ENCODE peak calls at places on chromosomes 3 and 15, in six cellular contexts. Q is K562, B is BJ, Y is IMR-90, X is GM23248, T is ovary. L is an unnamed sample.
A peak's percentile ranks its signal among the peaks of the same experiment; 100 is the strongest.

GRCh38 chr3:162719684-162720341 is 1223.2 kb downstream of the OTOL1 start:
- DNase-seq in Y (peak; percentile 97), T (no peak), Q (no peak), X (peak; percentile 97), B (peak; percentile 60), L (no peak)

GRCh38 chr3:25456723-25457122 is 28.7 kb downstream of the RARB start:
- DNase-seq in B (no peak), X (no peak), Y (no peak), Q (no peak), T (no peak), L (no peak)

GRCh38 chr3:48567090-48567489 is 3.5 kb upstream of the UCN2 start:
- DNase-seq in Q (no peak), B (no peak), X (no peak), Y (no peak), T (no peak), L (no peak)

GRCh38 chr15:86568378-86568777 is 488.7 kb downstream of the AGBL1 start:
- DNase-seq in Y (no peak), Q (no peak), T (no peak), X (no peak), B (no peak), L (no peak)

GRCh38 chr15:26690778-26691177 is 82.1 kb downstream of the GABRB3 start:
- DNase-seq in T (no peak), Q (no peak), X (no peak), Y (no peak), B (no peak), L (no peak)

GRCh38 chr3:10196389-10197052 is 31.8 kb downstream of the IRAK2 start:
- DNase-seq in T (no peak), Q (peak; percentile 28), B (no peak), Y (peak; percentile 90), X (peak; percentile 97), L (peak; percentile 60)

GRCh38 chr15:32861741-32862140 is 143.9 kb downstream of the GREM1 start:
- DNase-seq in Y (peak; percentile 73), T (peak; percentile 50), X (peak; percentile 88), B (peak; percentile 69), Q (no peak), L (no peak)

GRCh38 chr3:188801393-188801792 is 370.4 kb upstream of the TPRG1 start:
- DNase-seq in Q (no peak), Y (peak; percentile 29), B (no peak), T (no peak), X (peak; percentile 37), L (no peak)

GRCh38 chr3:16148783-16149182 is 25.7 kb upstream of the GALNT15 start:
- DNase-seq in Y (peak; percentile 94), Q (no peak), T (peak; percentile 82), X (peak; percentile 95), B (peak; percentile 70), L (peak; percentile 58)

GRCh38 chr3:80771085-80771484 is 990.4 kb downstream of the GBE1 start:
- DNase-seq in Q (peak; percentile 40), X (peak; percentile 82), T (no peak), Y (no peak), B (no peak), L (no peak)

GRCh38 chr15:56286213-56286612 is 42.5 kb upstream of the RFX7 start:
- DNase-seq in T (no peak), Q (peak; percentile 5), Y (no peak), X (no peak), B (no peak), L (no peak)

GRCh38 chr3:47193871-47194859 is 30.3 kb upstream of the SETD2 start:
- DNase-seq in B (no peak), Q (no peak), T (no peak), Y (peak; percentile 56), X (peak; percentile 41), L (no peak)

GRCh38 chr3:194166682-194167479 is 30.9 kb downstream of the HES1 start:
- DNase-seq in Q (peak; percentile 52), X (peak; percentile 7), Y (no peak), T (no peak), B (no peak), L (peak; percentile 35)

GRCh38 chr3:125322166-125322565 is 53.0 kb downstream of the ZNF148 start:
- DNase-seq in X (peak; percentile 30), B (peak; percentile 51), Q (no peak), T (no peak), Y (peak; percentile 86), L (no peak)

GRCh38 chr15:95459288-95459687 is 871.2 kb upstream of the NR2F2 start:
- DNase-seq in Q (no peak), Y (no peak), B (no peak), X (peak; percentile 33), T (no peak), L (no peak)

GRCh38 chr3:194285024-194285858 is 65.9 kb downstream of the CPN2 start:
- DNase-seq in Q (no peak), Y (peak; percentile 64), X (peak; percentile 70), T (no peak), B (no peak), L (no peak)

GRCh38 chr15:87817553-87817952 is 439.0 kb downstream of the NTRK3 start:
- DNase-seq in Y (peak; percentile 65), T (no peak), Q (no peak), B (no peak), X (peak; percentile 39), L (no peak)

GRCh38 chr3:125367403-125368230 is 7.5 kb downstream of the ZNF148 start:
- DNase-seq in Y (peak; percentile 45), Q (no peak), T (no peak), B (no peak), X (peak; percentile 85), L (no peak)

GRCh38 chr3:197521277-197522182 is 34.2 kb downstream of the BDH1 start:
- DNase-seq in Y (no peak), T (no peak), X (no peak), Q (no peak), B (no peak), L (no peak)

GRCh38 chr3:114221165-114221880 is 16.1 kb downstream of the ZNF80 start:
- DNase-seq in X (no peak), Y (no peak), T (no peak), Q (no peak), B (no peak), L (peak; percentile 43)

GRCh38 chr3:59512066-59512465 is 462.2 kb upstream of the CFAP20DC start:
- DNase-seq in Q (no peak), X (no peak), T (no peak), B (no peak), Y (no peak), L (no peak)

GRCh38 chr15:80495406-80495942 is 91.3 kb downstream of the ARNT2 start:
- DNase-seq in Q (no peak), Y (no peak), X (peak; percentile 63), B (no peak), T (no peak), L (no peak)

GRCh38 chr3:39651993-39652739 is 157.2 kb upstream of the MYRIP start:
- DNase-seq in B (no peak), T (no peak), Q (no peak), Y (no peak), X (no peak), L (no peak)

GRCh38 chr15:63504979-63505841 is 817 bp downstream of the USP3 start:
- DNase-seq in X (peak; percentile 84), Q (peak; percentile 44), B (no peak), Y (peak; percentile 51), T (peak; percentile 66), L (peak; percentile 67)

GRCh38 chr3:167650459-167650858 is 3.3 kb downstream of the WDR49 start:
- DNase-seq in Y (no peak), X (no peak), B (no peak), T (no peak), Q (no peak), L (no peak)

GRCh38 chr3:100503450-100503849 is 11.0 kb downstream of the TMEM45A start:
- DNase-seq in X (peak; percentile 15), Q (no peak), T (no peak), Y (no peak), B (no peak), L (no peak)

GRCh38 chr3:100496711-100497261 is 4.4 kb downstream of the TMEM45A start:
- DNase-seq in Q (no peak), T (no peak), B (no peak), X (peak; percentile 60), Y (peak; percentile 70), L (no peak)

GRCh38 chr3:100506355-100506754 is 13.9 kb downstream of the TMEM45A start:
- DNase-seq in Q (no peak), B (no peak), T (no peak), X (peak; percentile 24), Y (peak; percentile 26), L (no peak)

GRCh38 chr3:100499651-100500050 is 7.2 kb downstream of the TMEM45A start:
- DNase-seq in T (no peak), Q (no peak), B (no peak), X (no peak), Y (no peak), L (no peak)

GRCh38 chr3:100500320-100500880 is 8.0 kb downstream of the TMEM45A start:
- DNase-seq in T (no peak), Q (no peak), X (no peak), Y (no peak), B (no peak), L (no peak)
- H3K36me3 ChIP-seq in T (no peaks in the 10 kb centered on the region), Q (no peaks in the 10 kb centered on the region), X (no peaks in the 10 kb centered on the region), Y (peaks cover 2% of the 10 kb centered on the region), B (no peaks in the 10 kb centered on the region), L (no peaks in the 10 kb centered on the region)

DNA sequence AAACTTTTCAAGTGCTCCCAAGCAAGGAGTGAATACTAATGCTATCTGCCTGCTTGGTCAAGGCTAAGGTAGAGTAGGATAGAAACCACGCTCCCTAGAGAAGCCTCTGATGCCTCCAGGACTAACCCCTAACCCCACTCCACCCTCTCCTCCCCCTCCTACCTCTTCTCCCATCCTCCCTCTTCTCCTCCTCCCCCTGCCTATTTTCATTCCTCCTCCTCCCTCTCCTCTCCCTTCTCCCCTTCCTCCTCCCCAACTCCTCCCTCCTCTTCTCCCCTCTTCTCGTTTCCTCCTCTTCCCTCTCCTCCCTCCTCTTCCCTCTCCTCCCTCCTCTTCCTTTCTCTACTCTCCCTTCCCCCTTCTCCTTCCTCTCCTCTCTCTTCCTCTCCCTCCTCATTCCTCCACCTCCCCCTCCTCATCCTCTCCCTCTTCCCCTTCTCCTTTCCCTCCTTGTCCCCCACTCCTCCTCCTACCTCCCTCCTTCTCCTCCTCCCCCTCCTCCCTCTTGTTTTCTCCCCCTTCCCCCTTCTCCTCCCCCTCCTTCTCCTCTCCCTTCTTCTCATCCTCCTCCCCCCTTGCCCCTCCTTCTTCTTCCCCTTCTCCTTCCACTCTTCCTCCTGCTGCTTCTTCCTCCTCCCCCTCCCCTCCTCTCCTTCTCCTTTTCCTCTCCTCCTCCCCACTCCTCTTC is 12.8 kb upstream of the MEX3B start:
- DNase-seq in Y (no peak), T (no peak), X (no peak), Q (no peak), B (no peak), L (no peak)
- H3K36me3 ChIP-seq in Y (no peaks in the 10 kb centered on the region), T (no peaks in the 10 kb centered on the region), X (no peaks in the 10 kb centered on the region), Q (no peaks in the 10 kb centered on the region), B (no peaks in the 10 kb centered on the region), L (no peaks in the 10 kb centered on the region)

GRCh38 chr15:48507416-48508065 is 138.0 kb downstream of the FBN1 start:
- DNase-seq in B (no peak), Y (peak; percentile 60), T (no peak), X (peak; percentile 76), Q (peak; percentile 38), L (no peak)
- H3K36me3 ChIP-seq in B (peaks cover 19% of the 10 kb centered on the region), Y (peaks cover 39% of the 10 kb centered on the region), T (no peaks in the 10 kb centered on the region), X (peaks cover 97% of the 10 kb centered on the region), Q (no peaks in the 10 kb centered on the region), L (peaks cover 33% of the 10 kb centered on the region)

GRCh38 chr15:48149858-48150257 is 28.2 kb downstream of the MYEF2 start:
- DNase-seq in X (peak; percentile 34), B (no peak), Q (no peak), T (no peak), Y (peak; percentile 83), L (no peak)

DNA sequence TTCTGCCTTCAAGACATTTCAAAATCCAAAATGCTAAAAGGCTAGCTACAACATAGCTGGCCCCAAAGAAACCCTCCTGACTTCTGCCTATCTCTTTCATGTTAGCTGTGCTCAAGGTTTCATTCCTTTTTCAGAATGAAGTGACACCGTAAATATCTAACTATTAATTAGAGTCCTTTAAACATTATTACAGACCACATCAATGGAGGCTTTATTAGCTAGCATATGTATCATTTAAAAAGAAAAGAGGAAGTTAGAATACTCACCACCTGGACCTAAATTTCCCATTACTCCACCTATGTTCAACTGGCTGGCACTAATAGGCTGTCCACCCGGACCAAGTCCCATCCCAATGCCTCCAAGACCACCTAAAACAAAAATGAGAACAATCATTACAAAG is 24.6 kb downstream of the MYEF2 start:
- DNase-seq in X (no peak), B (no peak), Q (no peak), T (no peak), Y (no peak), L (no peak)
- H3K36me3 ChIP-seq in X (no peaks in the 10 kb centered on the region), B (no peaks in the 10 kb centered on the region), Q (no peaks in the 10 kb centered on the region), T (no peaks in the 10 kb centered on the region), Y (no peaks in the 10 kb centered on the region), L (peaks cover 1% of the 10 kb centered on the region)